ENCODE peak calls at places on chromosomes 1 and 21, in four cellular contexts. Q, A, E and Y are unnamed samples.
A peak's percentile ranks its signal among the peaks of the same experiment; 100 is the strongest.

GRCh38 chr1:41823453-41823852 is 95.3 kb downstream of the HIVEP3 start:
- DNase-seq in Q (no peak), A (no peak), E (no peak), Y (peak; percentile 93)

GRCh38 chr1:223717695-223718363 is 5.5 kb downstream of the CAPN2 start:
- DNase-seq in E (no peak), Q (no peak), A (no peak), Y (no peak)

GRCh38 chr1:38013027-38013588 is 574 bp downstream of the UTP11 start:
- DNase-seq in Q (peak; percentile 49), A (peak; percentile 60), E (no peak), Y (peak; percentile 64)

GRCh38 chr1:19234224-19234623 is 17.1 kb downstream of the EMC1 start:
- DNase-seq in A (no peak), E (no peak), Q (no peak), Y (no peak)

GRCh38 chr1:80099713-80100112 is 1093.2 kb upstream of the ADGRL4 start:
- DNase-seq in A (no peak), Q (no peak), E (no peak), Y (no peak)

GRCh38 chr1:203046984-203047630 is 20.8 kb downstream of the PPFIA4 start:
- DNase-seq in Q (no peak), E (no peak), A (no peak), Y (no peak)

GRCh38 chr1:35030338-35031102 is 1.2 kb downstream of the ZMYM6 start:
- DNase-seq in A (no peak), E (no peak), Q (no peak), Y (no peak)

GRCh38 chr1:240352769-240353168 is 259.2 kb downstream of the GREM2 start:
- DNase-seq in Q (no peak), A (no peak), E (no peak), Y (no peak)

GRCh38 chr1:226967665-226968064 is 27.6 kb downstream of the COQ8A start:
- DNase-seq in A (no peak), E (no peak), Q (no peak), Y (no peak)

GRCh38 chr21:32772281-32773047 is 909 bp upstream of the PAXBP1 start:
- DNase-seq in E (peak; percentile 9), Q (no peak), A (peak; percentile 70), Y (peak; percentile 8)

GRCh38 chr1:58823481-58824010 is 39.7 kb upstream of the JUN start:
- DNase-seq in Q (no peak), A (no peak), E (no peak), Y (no peak)

GRCh38 chr1:230636575-230637163 is 5.6 kb upstream of the COG2 start:
- DNase-seq in E (no peak), Q (no peak), A (no peak), Y (no peak)

GRCh38 chr1:230631477-230631876 is 10.8 kb upstream of the COG2 start:
- DNase-seq in A (no peak), E (no peak), Q (no peak), Y (no peak)

GRCh38 chr1:230634384-230634783 is 7.9 kb upstream of the COG2 start:
- DNase-seq in Q (no peak), A (no peak), E (no peak), Y (no peak)

GRCh38 chr1:230632273-230632873 is 9.9 kb upstream of the COG2 start:
- DNase-seq in E (no peak), Q (peak; percentile 63), A (peak; percentile 24), Y (peak; percentile 76)

GRCh38 chr1:230633469-230633868 is 8.8 kb upstream of the COG2 start:
- DNase-seq in E (no peak), Q (peak; percentile 56), A (no peak), Y (no peak)
- H3K36me3 ChIP-seq in E (no peaks in the 10 kb centered on the region), Q (no peaks in the 10 kb centered on the region), A (no peaks in the 10 kb centered on the region), Y (no peaks in the 10 kb centered on the region)

GRCh38 chr1:32742132-32742947 is 39.8 kb upstream of the SYNC start:
- DNase-seq in A (peak; percentile 51), E (no peak), Q (peak; percentile 48), Y (peak; percentile 72)
- TF ChIP-seq JUNB in A (no peak), E (no peak), Q (no peak), Y (no peak)

GRCh38 chr1:170620164-170620563 is 43.8 kb upstream of the PRRX1 start:
- DNase-seq in E (no peak), A (no peak), Q (no peak), Y (no peak)
- H2AFZ ChIP-seq in E (no peak overlapping the region), A (no peak overlapping the region), Q (no peak overlapping the region), Y (no peak overlapping the region)

GRCh38 chr1:12249181-12249580 is 19.4 kb downstream of the VPS13D start:
- DNase-seq in Q (no peak), E (no peak), A (no peak), Y (peak; percentile 49)
- H3K36me3 ChIP-seq in Q (peaks cover 8% of the 10 kb centered on the region), E (peaks cover 6% of the 10 kb centered on the region), A (peaks cover 73% of the 10 kb centered on the region), Y (peaks cover 9% of the 10 kb centered on the region)

DNA sequence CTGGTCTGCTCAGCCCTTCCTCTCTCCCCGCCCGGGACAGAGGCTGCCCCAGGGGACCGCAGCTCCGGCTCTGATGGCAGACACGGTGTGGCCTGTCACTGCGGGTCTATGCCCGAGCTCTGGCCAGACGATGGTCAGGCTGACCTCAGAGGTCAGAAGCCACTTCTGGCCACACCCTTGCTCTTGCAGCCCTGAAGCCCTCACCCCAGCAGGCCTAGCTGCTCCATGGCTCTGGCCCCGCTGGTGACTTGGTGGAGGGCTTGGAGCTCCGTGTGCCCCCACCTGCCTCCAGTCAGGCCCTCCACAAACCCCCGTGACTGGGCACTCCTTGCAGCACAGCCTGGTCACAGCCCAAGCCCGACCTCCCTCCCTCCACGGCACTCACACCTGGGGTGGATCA is 47.6 kb downstream of the PRDM16 start:
- DNase-seq in A (no peak), Q (no peak), E (no peak), Y (no peak)
- TF ChIP-seq JUNB in A (no peak), Q (no peak), E (no peak), Y (no peak)